ENCODE peak calls at places on chromosomes 3 and 15, in seven cellular contexts. Z, O, A, I, J, H and Y are unnamed samples.
A peak's percentile ranks its signal among the peaks of the same experiment; 100 is the strongest.

GRCh38 chr15:31267161-31268107 is 59.2 kb upstream of the KLF13 start:
- DNase-seq in Z (peak; percentile 42), O (no peak), A (no peak), I (no peak), J (no peak), H (no peak), Y (no peak)

GRCh38 chr15:44729394-44729913 is 6.9 kb upstream of the TRIM69 start:
- DNase-seq in Z (peak; percentile 66), O (no peak), A (no peak), I (peak; percentile 27), J (peak; percentile 27), H (peak; percentile 40), Y (peak; percentile 49)

GRCh38 chr15:75729304-75730069 is 16.8 kb upstream of the CSPG4 start:
- DNase-seq in Z (peak; percentile 13), O (no peak), A (no peak), I (peak; percentile 29), J (no peak), H (no peak), Y (no peak)

GRCh38 chr15:100633763-100634075 is 31.3 kb downstream of the ASB7 start:
- DNase-seq in Z (no peak), O (no peak), A (no peak), I (no peak), J (no peak), H (no peak), Y (no peak)

GRCh38 chr3:33834117-33834495 is 35.7 kb downstream of the PDCD6IP start:
- DNase-seq in Z (no peak), O (no peak), A (no peak), I (no peak), J (no peak), H (no peak), Y (no peak)

GRCh38 chr3:10933021-10933420 is 59.5 kb upstream of the SLC6A1 start:
- DNase-seq in Z (no peak), O (no peak), A (no peak), I (no peak), J (no peak), H (no peak), Y (no peak)

GRCh38 chr3:146865175-146865755 is 260.1 kb upstream of the PLSCR5 start:
- DNase-seq in Z (no peak), O (no peak), A (no peak), I (no peak), J (no peak), H (no peak), Y (no peak)

GRCh38 chr3:141287326-141287725 is 55.7 kb downstream of the PXYLP1 start:
- DNase-seq in Z (no peak), O (no peak), A (no peak), I (no peak), J (no peak), H (no peak), Y (no peak)

GRCh38 chr15:27223166-27223565 is 252.2 kb downstream of the GABRG3 start:
- DNase-seq in Z (no peak), O (no peak), A (no peak), I (no peak), J (no peak), H (no peak), Y (no peak)
- H3K4me3 ChIP-seq in Z (no peak overlapping the region), O (no peak overlapping the region), A (no peak overlapping the region), I (no peak overlapping the region), J (no peak overlapping the region), H (no peak overlapping the region), Y (no peak overlapping the region)

GRCh38 chr3:28242519-28242918 is 1.1 kb downstream of the CMC1 start:
- DNase-seq in Z (no peak), O (no peak), A (no peak), I (no peak), J (no peak), H (no peak), Y (no peak)
- H3K4me3 ChIP-seq in Z (peak overlapping the region; percentile 78), O (peak overlapping the region; percentile 87), A (peak overlapping the region; percentile 87), I (peak overlapping the region; percentile 77), J (peak overlapping the region; percentile 89), H (peak overlapping the region; percentile 79), Y (peak overlapping the region; percentile 95)

GRCh38 chr3:119662604-119663377 is 2.4 kb upstream of the POPDC2 start:
- DNase-seq in Z (no peak), O (peak; percentile 55), A (no peak), I (peak; percentile 42), J (no peak), H (peak; percentile 73), Y (peak; percentile 38)

GRCh38 chr3:119660474-119661150 is at the start of gene POPDC2:
- DNase-seq in Z (no peak), O (peak; percentile 61), A (no peak), I (peak; percentile 79), J (peak; percentile 22), H (peak; percentile 51), Y (no peak)

GRCh38 chr3:119659584-119660291 is 651 bp downstream of the POPDC2 start:
- DNase-seq in Z (no peak), O (no peak), A (no peak), I (no peak), J (no peak), H (no peak), Y (no peak)

GRCh38 chr3:119657887-119658702 is 2.3 kb downstream of the POPDC2 start:
- DNase-seq in Z (no peak), O (no peak), A (no peak), I (no peak), J (no peak), H (no peak), Y (no peak)

DNA sequence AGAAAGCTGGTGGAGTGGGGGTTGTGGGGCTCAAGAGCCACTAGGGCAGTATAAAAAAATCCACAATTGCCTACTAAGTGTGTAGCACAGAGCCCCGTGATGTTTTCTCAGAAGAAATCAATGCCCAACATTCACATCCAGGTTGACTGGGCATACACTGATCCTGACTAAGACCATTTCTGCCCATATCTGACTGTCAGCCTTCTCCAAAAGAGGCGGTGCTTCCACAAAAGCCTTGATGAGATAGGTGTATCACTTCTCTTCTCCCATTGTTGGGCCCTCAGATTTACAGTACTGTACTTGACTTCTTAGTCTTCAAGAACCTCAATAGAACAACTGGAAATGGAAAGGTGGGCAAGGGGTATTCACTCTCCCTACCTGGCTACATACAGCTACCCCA is 1.4 kb downstream of the POPDC2 start:
- DNase-seq in Z (no peak), O (no peak), A (no peak), I (no peak), J (no peak), H (no peak), Y (no peak)
- H3K4me3 ChIP-seq in Z (no peak overlapping the region), O (no peak overlapping the region), A (no peak overlapping the region), I (no peak overlapping the region), J (no peak overlapping the region), H (no peak overlapping the region), Y (no peak overlapping the region)

GRCh38 chr3:143124683-143125520 is 5.3 kb downstream of the CHST2 start:
- DNase-seq in Z (no peak), O (no peak), A (no peak), I (no peak), J (peak; percentile 29), H (no peak), Y (peak; percentile 39)
- H3K4me3 ChIP-seq in Z (peak overlapping the region; percentile 7), O (no peak overlapping the region), A (no peak overlapping the region), I (no peak overlapping the region), J (peak overlapping the region; percentile 86), H (peak overlapping the region; percentile 13), Y (peak overlapping the region; percentile 47)

GRCh38 chr3:14451844-14452533 is 49.6 kb downstream of the SLC6A6 start:
- DNase-seq in Z (no peak), O (peak; percentile 89), A (no peak), I (peak; percentile 26), J (peak; percentile 92), H (peak; percentile 99), Y (peak; percentile 92)
- H3K4me3 ChIP-seq in Z (no peak overlapping the region), O (no peak overlapping the region), A (no peak overlapping the region), I (no peak overlapping the region), J (peak overlapping the region; percentile 24), H (no peak overlapping the region), Y (no peak overlapping the region)

DNA sequence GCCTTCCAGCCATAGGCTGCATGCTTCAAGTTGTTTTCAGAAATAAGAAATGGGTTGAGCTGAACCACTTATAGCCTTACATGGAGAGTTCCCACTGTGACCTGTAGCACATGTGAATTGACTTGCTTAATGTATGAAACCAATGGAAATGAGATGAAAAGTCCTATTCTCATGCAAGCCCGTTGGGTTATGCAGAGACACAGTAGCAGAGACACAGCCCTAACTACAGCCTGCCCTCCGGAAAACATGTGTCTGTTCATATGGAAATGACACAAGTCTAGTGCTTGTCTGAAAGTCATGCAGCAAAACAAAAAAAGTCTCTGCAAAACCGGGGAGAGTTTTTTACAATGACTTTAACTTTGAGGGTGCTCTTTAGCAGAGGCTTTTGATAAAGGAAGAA is 14.5 kb downstream of the HIGD2B start:
- DNase-seq in Z (no peak), O (no peak), A (no peak), I (no peak), J (no peak), H (no peak), Y (no peak)
- H3K4me3 ChIP-seq in Z (no peak overlapping the region), O (no peak overlapping the region), A (no peak overlapping the region), I (no peak overlapping the region), J (no peak overlapping the region), H (no peak overlapping the region), Y (no peak overlapping the region)

GRCh38 chr3:98893740-98894139 is 7.8 kb downstream of the DCBLD2 start:
- DNase-seq in Z (no peak), O (no peak), A (no peak), I (peak; percentile 35), J (peak; percentile 34), H (peak; percentile 56), Y (peak; percentile 45)
- H3K4me3 ChIP-seq in Z (no peak overlapping the region), O (no peak overlapping the region), A (no peak overlapping the region), I (no peak overlapping the region), J (no peak overlapping the region), H (no peak overlapping the region), Y (no peak overlapping the region)

GRCh38 chr15:48553559-48553958 is 92.0 kb downstream of the FBN1 start:
- DNase-seq in Z (no peak), O (peak; percentile 60), A (no peak), I (no peak), J (peak; percentile 66), H (peak; percentile 70), Y (no peak)

GRCh38 chr15:48550822-48551525 is 94.5 kb downstream of the FBN1 start:
- DNase-seq in Z (no peak), O (no peak), A (no peak), I (no peak), J (peak; percentile 81), H (peak; percentile 35), Y (peak; percentile 72)

GRCh38 chr15:48556159-48556897 is 89.2 kb downstream of the FBN1 start:
- DNase-seq in Z (no peak), O (peak; percentile 43), A (no peak), I (no peak), J (no peak), H (peak; percentile 56), Y (peak; percentile 33)

GRCh38 chr15:48555244-48555804 is 90.2 kb downstream of the FBN1 start:
- DNase-seq in Z (no peak), O (peak; percentile 90), A (no peak), I (no peak), J (peak; percentile 93), H (peak; percentile 81), Y (peak; percentile 98)

GRCh38 chr15:48554112-48554511 is 91.4 kb downstream of the FBN1 start:
- DNase-seq in Z (no peak), O (no peak), A (no peak), I (no peak), J (no peak), H (no peak), Y (no peak)
- H3K4me3 ChIP-seq in Z (no peak overlapping the region), O (no peak overlapping the region), A (no peak overlapping the region), I (no peak overlapping the region), J (no peak overlapping the region), H (no peak overlapping the region), Y (no peak overlapping the region)